ENCODE peak calls at places on chromosomes 7 and 10, in seven cellular contexts. N, Z, P, Y, G, E and L are unnamed samples.

GRCh38 chr10:4688620-4689019 is 137.4 kb upstream of the AKR1E2 start:
- DNase-seq in Z (no peak), G (no peak), Y (no peak), N (no peak), P (no peak), E (no peak), L (no peak)

GRCh38 chr10:13758302-13758701 is 171.5 kb downstream of the PRPF18 start:
- DNase-seq in N (peak), P (no peak), Z (peak), G (no peak), E (peak), Y (no peak), L (peak)

GRCh38 chr10:106573106-106573505 is 591.4 kb downstream of the SORCS1 start:
- DNase-seq in E (no peak), Y (no peak), Z (peak), G (no peak), P (no peak), N (no peak), L (no peak)

GRCh38 chr10:117000580-117000979 is 4.4 kb downstream of the SHTN1 start:
- DNase-seq in E (no peak), N (no peak), P (no peak), G (no peak), Y (no peak), Z (no peak), L (no peak)

GRCh38 chr10:24866615-24867583 is 85.5 kb downstream of the PRTFDC1 start:
- DNase-seq in E (no peak), G (peak), Z (no peak), Y (no peak), P (peak), N (no peak), L (no peak)

GRCh38 chr10:57017356-57018037 is 656.4 kb upstream of the ZWINT start:
- DNase-seq in G (no peak), P (no peak), N (no peak), Y (no peak), E (no peak), Z (no peak), L (no peak)

GRCh38 chr10:118754132-118754555 is 626 bp downstream of the CACUL1 start:
- DNase-seq in P (peak), Z (peak), G (no peak), E (peak), Y (peak), N (peak), L (peak)

GRCh38 chr7:38318803-38319416 is 45.5 kb upstream of the TARP start:
- DNase-seq in P (no peak), E (peak), Z (peak), G (peak), Y (peak), N (peak), L (peak)

GRCh38 chr7:74627699-74628411 is 29.7 kb upstream of the GTF2I start:
- DNase-seq in Y (peak), G (no peak), N (peak), Z (no peak), E (no peak), P (peak), L (no peak)

GRCh38 chr10:89064764-89065163 is 74.2 kb downstream of the FAS start:
- DNase-seq in Y (no peak), E (no peak), G (peak), Z (no peak), P (no peak), N (no peak), L (no peak)

GRCh38 chr7:111126987-111127386 is 36.1 kb downstream of the LRRN3 start:
- DNase-seq in G (no peak), N (peak), P (no peak), E (no peak), Y (no peak), Z (peak), L (no peak)

GRCh38 chr10:8344756-8345155 is 290.3 kb downstream of the GATA3 start:
- DNase-seq in Z (no peak), P (no peak), Y (no peak), E (no peak), G (no peak), N (no peak), L (no peak)

GRCh38 chr10:60940435-60940834 is 3.5 kb downstream of the RHOBTB1 start:
- DNase-seq in N (no peak), G (no peak), Y (no peak), E (no peak), P (no peak), Z (no peak), L (no peak)

GRCh38 chr7:108034586-108034985 is 31.6 kb upstream of the LAMB1 start:
- DNase-seq in P (no peak), G (no peak), E (no peak), N (peak), Z (no peak), Y (no peak), L (peak)

GRCh38 chr10:68871105-68871711 is 29.9 kb upstream of the DDX50 start:
- DNase-seq in E (no peak), G (peak), Z (no peak), P (no peak), N (peak), Y (no peak), L (no peak)

GRCh38 chr10:48507933-48508830 is 96.7 kb downstream of the ARHGAP22 start:
- DNase-seq in P (no peak), Z (no peak), E (no peak), Y (no peak), G (no peak), N (no peak), L (no peak)

GRCh38 chr7:149799397-149800168 is 26.2 kb upstream of the ZNF467 start:
- DNase-seq in G (no peak), P (no peak), N (peak), Y (peak), Z (no peak), E (peak), L (peak)

GRCh38 chr10:112565434-112566053 is 118.5 kb downstream of the VTI1A start:
- DNase-seq in E (peak), Z (peak), P (no peak), Y (peak), G (peak), N (peak), L (peak)

GRCh38 chr10:14386202-14386593 is 55.5 kb upstream of the FRMD4A start:
- DNase-seq in Z (peak), N (no peak), E (peak), Y (no peak), G (peak), P (no peak), L (no peak)

GRCh38 chr7:34036069-34036920 is 131.0 kb downstream of the BMPER start:
- DNase-seq in N (peak), G (no peak), Z (peak), Y (peak), P (no peak), E (peak), L (peak)

GRCh38 chr10:42519761-42520460 is 118.5 kb downstream of the ZNF33B start:
- DNase-seq in E (no peak), P (no peak), Y (no peak), G (no peak), Z (no peak), N (no peak), L (no peak)

GRCh38 chr7:158957507-158957900 is 101.1 kb downstream of the DYNC2I1 start:
- DNase-seq in P (no peak), G (no peak), E (no peak), Y (no peak), N (no peak), Z (peak), L (no peak)

GRCh38 chr10:118948784-118949183 is 80.7 kb upstream of the NANOS1 start:
- DNase-seq in E (no peak), P (no peak), Z (no peak), G (no peak), N (no peak), Y (no peak), L (no peak)

GRCh38 chr7:152313217-152313616 is 122.6 kb downstream of the KMT2C start:
- DNase-seq in P (no peak), N (no peak), Y (no peak), Z (no peak), G (no peak), E (no peak), L (no peak)

GRCh38 chr10:84540022-84540616 is 211.7 kb downstream of the CCSER2 start:
- DNase-seq in G (peak), P (no peak), Y (no peak), N (no peak), E (peak), Z (peak), L (no peak)

GRCh38 chr10:30940279-30940678 is 91.4 kb downstream of the ZNF438 start:
- DNase-seq in E (no peak), N (no peak), P (no peak), Y (no peak), Z (no peak), G (no peak), L (no peak)

GRCh38 chr10:83373659-83374058 is 765.6 kb upstream of the GHITM start:
- DNase-seq in P (no peak), G (peak), E (no peak), Z (no peak), Y (no peak), N (peak), L (peak)

GRCh38 chr7:28674359-28674782 is 262.1 kb downstream of the CREB5 start:
- DNase-seq in Y (no peak), G (no peak), Z (peak), E (peak), P (no peak), N (peak), L (no peak)

GRCh38 chr7:98249106-98249505 is 2.9 kb downstream of the TECPR1 start:
- DNase-seq in E (no peak), Z (no peak), Y (no peak), P (no peak), G (no peak), N (no peak), L (no peak)

GRCh38 chr10:132101529-132101928 is 35.8 kb downstream of the JAKMIP3 start:
- DNase-seq in Y (no peak), G (no peak), Z (no peak), P (peak), E (no peak), N (no peak), L (peak)
- TF ChIP-seq CTCF in Y (no peak), G (no peak), Z (no peak), P (no peak), E (no peak), N (no peak), L (peak)

DNA sequence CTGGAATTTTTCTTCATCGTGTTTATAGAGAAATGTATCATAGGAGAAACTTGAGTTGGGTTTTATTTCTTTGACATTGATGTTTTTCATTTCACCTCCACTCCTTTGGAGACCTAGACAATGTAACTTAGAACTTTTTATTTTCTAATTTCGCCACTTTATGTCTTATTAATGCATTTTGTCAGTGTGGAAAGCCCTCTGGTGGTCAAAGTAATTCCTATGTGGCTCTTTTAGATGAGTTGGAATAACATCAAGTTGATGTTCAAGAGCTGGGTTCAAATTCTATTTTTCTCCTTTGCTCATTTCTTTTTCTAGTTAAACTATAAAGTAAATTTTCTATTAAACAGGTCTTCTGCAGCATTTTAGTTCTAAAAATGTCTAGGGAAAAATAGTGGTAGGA is 478.6 kb downstream of the LRMDA start:
- DNase-seq in G (peak), Y (no peak), Z (peak), P (no peak), N (peak), E (no peak), L (no peak)
- TF ChIP-seq CTCF in G (peak), Y (peak), Z (peak), P (peak), N (peak), E (peak), L (peak)

DNA sequence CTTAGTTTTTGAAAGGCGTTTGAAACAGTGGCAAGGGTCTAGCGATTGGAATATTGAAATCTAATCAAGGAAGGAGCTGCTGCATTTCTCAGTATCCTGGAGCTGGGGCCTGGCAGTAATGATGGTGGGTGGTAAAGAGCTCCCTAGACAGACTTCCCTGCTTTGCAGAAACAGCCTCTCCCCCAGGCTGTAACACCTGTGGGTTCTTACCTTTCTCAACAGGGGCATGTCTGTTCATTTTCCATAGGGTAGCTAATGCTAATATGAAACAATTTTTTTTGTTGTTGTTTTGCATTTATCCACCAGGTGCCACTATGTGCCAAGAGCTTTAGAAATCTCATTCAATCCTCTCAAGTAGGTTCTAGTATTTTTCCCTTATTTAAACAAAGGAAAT is 345.5 kb downstream of the REEP3 start:
- DNase-seq in G (peak), E (peak), P (no peak), Y (no peak), N (peak), Z (peak), L (no peak)
- TF ChIP-seq CTCF in G (no peak), E (peak), P (peak), Y (peak), N (peak), Z (peak), L (peak)

GRCh38 chr7:128860158-128861073 is 2.2 kb upstream of the ATP6V1F start:
- DNase-seq in E (no peak), Y (no peak), N (no peak), P (no peak), G (peak), Z (no peak), L (peak)
- TF ChIP-seq CTCF in E (no peak), Y (no peak), N (no peak), P (no peak), G (peak), Z (no peak), L (no peak)

GRCh38 chr7:14639801-14640200 is 262.8 kb downstream of the DGKB start:
- DNase-seq in G (no peak), N (no peak), Z (peak), E (peak), Y (no peak), P (no peak), L (peak)

GRCh38 chr7:14639329-14639728 is 263.2 kb downstream of the DGKB start:
- DNase-seq in N (no peak), E (no peak), G (no peak), Y (no peak), P (no peak), Z (no peak), L (no peak)

GRCh38 chr7:14635955-14636354 is 266.6 kb downstream of the DGKB start:
- DNase-seq in N (no peak), G (no peak), Z (no peak), Y (no peak), P (no peak), E (no peak), L (no peak)

DNA sequence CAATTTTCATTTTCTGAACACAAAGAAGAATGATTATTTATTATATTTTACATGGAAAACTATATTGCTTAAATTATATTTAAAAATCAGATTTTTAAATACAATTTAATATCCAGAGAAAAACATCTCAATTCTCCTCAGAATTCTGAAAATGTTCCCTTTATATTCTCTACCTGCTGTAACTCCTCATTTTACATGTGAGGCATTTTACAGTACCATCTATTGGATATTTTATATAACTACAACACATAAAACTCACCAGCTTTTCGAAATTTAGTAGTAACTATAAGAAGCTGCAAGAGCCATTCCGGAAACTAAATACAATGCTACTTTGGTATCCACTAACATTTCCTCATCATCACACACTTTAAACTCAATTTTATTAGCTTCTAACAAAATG is 264.6 kb downstream of the DGKB start:
- DNase-seq in P (no peak), E (no peak), Y (no peak), G (no peak), Z (no peak), N (no peak), L (no peak)
- TF ChIP-seq CTCF in P (no peak), E (peak), Y (no peak), G (no peak), Z (peak), N (peak), L (no peak)